ENCODE peak calls at places on chromosomes 16 and 17, in four cellular contexts. I, T, O and H are unnamed samples.

GRCh38 chr16:23821875-23822688 is 13.7 kb upstream of the PRKCB start:
- DNase-seq in I (no peak), T (no peak), O (no peak), H (no peak)

GRCh38 chr16:66335704-66336329 is 30.7 kb upstream of the CDH5 start:
- DNase-seq in I (no peak), T (peak), O (no peak), H (no peak)

GRCh38 chr16:30060354-30061194 is 5.0 kb upstream of the ALDOA start:
- DNase-seq in I (no peak), T (no peak), O (no peak), H (no peak)

GRCh38 chr16:84484579-84485254 is 19.7 kb downstream of the MEAK7 start:
- DNase-seq in I (peak), T (no peak), O (no peak), H (no peak)

GRCh38 chr16:65414284-65414984 is 292.6 kb upstream of the CDH11 start:
- DNase-seq in I (no peak), T (no peak), O (no peak), H (no peak)

GRCh38 chr17:3843935-3844516 is 2.0 kb downstream of the NCBP3 start:
- DNase-seq in I (no peak), T (no peak), O (peak), H (no peak)

GRCh38 chr16:15770512-15770911 is 86.3 kb downstream of the MYH11 start:
- DNase-seq in I (no peak), T (no peak), O (peak), H (no peak)

GRCh38 chr16:77993586-77993985 is 28.8 kb upstream of the CLEC3A start:
- DNase-seq in I (no peak), T (no peak), O (no peak), H (no peak)

GRCh38 chr16:50310308-50311133 is 44.2 kb downstream of the ADCY7 start:
- DNase-seq in I (no peak), T (no peak), O (no peak), H (peak)

GRCh38 chr17:60630352-60630751 is 30.4 kb downstream of the PPM1D start:
- DNase-seq in I (no peak), T (no peak), O (no peak), H (no peak)